ENCODE peak calls at places on chromosome 3, in seven cellular contexts. A is left ventricle myocardium inferior, Q is heart left ventricle, U is mesendoderm, P is H1, C is colonic mucosa, V is kidney. F is an unnamed sample. For H3K4me1, the result is how much of the 10 kb centered on the place peaks cover.

GRCh38 chr3:125357032-125357658 is 18.0 kb downstream of the ZNF148 start:
- DNase-seq in C (peak), V (peak), A (peak), Q (peak), P (no peak), U (peak), F (peak)

GRCh38 chr3:126487151-126487771 is 11.6 kb upstream of the ZXDC start:
- DNase-seq in V (peak), P (no peak), C (no peak), U (peak), A (no peak), Q (no peak), F (peak)

GRCh38 chr3:142649996-142650693 is 54.0 kb downstream of the PLS1 start:
- DNase-seq in C (no peak), P (no peak), U (no peak), V (no peak), A (no peak), Q (no peak), F (no peak)

GRCh38 chr3:190546881-190547510 is 33.1 kb downstream of the IL1RAP start:
- DNase-seq in A (no peak), C (no peak), Q (no peak), P (no peak), U (no peak), V (no peak), F (no peak)

GRCh38 chr3:16402451-16402850 is 111.0 kb downstream of the RFTN1 start:
- DNase-seq in Q (no peak), U (no peak), P (no peak), A (no peak), V (no peak), C (no peak), F (no peak)

GRCh38 chr3:141115752-141116541 is 64.8 kb downstream of the SPSB4 start:
- DNase-seq in Q (no peak), A (no peak), V (no peak), C (no peak), U (no peak), P (no peak), F (no peak)

GRCh38 chr3:136070953-136071949 is 105.7 kb downstream of the PPP2R3A start:
- DNase-seq in C (no peak), U (peak), V (peak), A (peak), P (no peak), Q (peak), F (peak)

GRCh38 chr3:133384331-133385027 is 15.4 kb upstream of the BFSP2 start:
- DNase-seq in A (peak), P (peak), C (peak), U (peak), V (no peak), Q (peak), F (peak)

GRCh38 chr3:148232409-148232808 is 465.3 kb upstream of the AGTR1 start:
- DNase-seq in A (no peak), C (no peak), V (no peak), Q (no peak), U (no peak), P (no peak), F (no peak)

GRCh38 chr3:115084686-115085085 is 62.4 kb downstream of the ZBTB20 start:
- DNase-seq in P (no peak), A (no peak), C (no peak), U (no peak), Q (no peak), V (no peak), F (no peak)

GRCh38 chr3:14806641-14807263 is 12.0 kb upstream of the FGD5 start:
- DNase-seq in A (no peak), P (no peak), Q (peak), U (no peak), C (no peak), V (no peak), F (no peak)

GRCh38 chr3:14143826-14144225 is 19.0 kb downstream of the TMEM43 start:
- DNase-seq in Q (no peak), V (peak), P (no peak), U (peak), C (no peak), A (no peak), F (peak)

GRCh38 chr3:50270422-50270831 is 1.5 kb downstream of the SEMA3B start:
- DNase-seq in C (no peak), U (no peak), Q (no peak), P (no peak), A (no peak), V (no peak), F (no peak)

GRCh38 chr3:106007512-106007911 is 138.7 kb upstream of the CBLB start:
- DNase-seq in V (no peak), P (no peak), A (no peak), C (no peak), U (peak), Q (no peak), F (no peak)

GRCh38 chr3:13041113-13041776 is 32.0 kb downstream of the IQSEC1 start:
- DNase-seq in V (peak), C (no peak), P (no peak), U (no peak), A (no peak), Q (no peak), F (no peak)

GRCh38 chr3:3531476-3531875 is 267.8 kb upstream of the LRRN1 start:
- DNase-seq in U (no peak), Q (no peak), C (no peak), A (no peak), V (no peak), P (no peak), F (no peak)

GRCh38 chr3:19688767-19689166 is 245.2 kb downstream of the EFHB start:
- DNase-seq in U (peak), Q (no peak), A (no peak), P (no peak), V (no peak), C (no peak), F (peak)

GRCh38 chr3:50714953-50715352 is 40.2 kb downstream of the DOCK3 start:
- DNase-seq in P (no peak), U (no peak), A (no peak), C (no peak), Q (no peak), V (no peak), F (peak)

GRCh38 chr3:78912217-78912616 is 855.6 kb downstream of the ROBO1 start:
- DNase-seq in U (no peak), A (no peak), V (no peak), C (no peak), P (no peak), Q (no peak), F (peak)

GRCh38 chr3:123788706-123789105 is 95.4 kb downstream of the MYLK start:
- DNase-seq in U (peak), C (no peak), A (no peak), V (no peak), P (no peak), Q (no peak), F (no peak)

GRCh38 chr3:47688488-47688887 is 93.2 kb downstream of the SMARCC1 start:
- DNase-seq in V (no peak), A (no peak), Q (no peak), P (no peak), U (no peak), C (no peak), F (no peak)

GRCh38 chr3:46496745-46497555 is 826 bp upstream of the RTP3 start:
- DNase-seq in A (no peak), C (peak), U (peak), P (peak), V (no peak), Q (no peak), F (peak)

GRCh38 chr3:142962520-142963265 is 781 bp downstream of the PAQR9 start:
- DNase-seq in C (no peak), V (peak), A (no peak), Q (peak), U (peak), P (no peak), F (no peak)

GRCh38 chr3:125033135-125033534 is 22.7 kb downstream of the HEG1 start:
- DNase-seq in V (no peak), Q (no peak), A (no peak), U (no peak), P (no peak), C (no peak), F (no peak)

GRCh38 chr3:117254990-117255389 is 545.4 kb downstream of the TUSC7 start:
- DNase-seq in A (no peak), C (no peak), U (no peak), P (no peak), Q (no peak), V (no peak), F (no peak)

GRCh38 chr3:164377466-164377865 is 700.8 kb downstream of the SI start:
- DNase-seq in V (no peak), C (no peak), U (no peak), P (no peak), A (no peak), Q (no peak), F (no peak)

GRCh38 chr3:137121704-137122314 is 164.0 kb downstream of the IL20RB start:
- DNase-seq in Q (peak), U (peak), V (no peak), C (peak), A (no peak), P (no peak), F (peak)

GRCh38 chr3:20099020-20099539 is 58.8 kb downstream of the KAT2B start:
- DNase-seq in Q (no peak), V (no peak), P (no peak), C (no peak), U (no peak), A (no peak), F (no peak)

GRCh38 chr3:29826712-29827111 is 545.8 kb downstream of the RBMS3 start:
- DNase-seq in V (no peak), Q (no peak), U (no peak), C (no peak), A (no peak), P (no peak), F (no peak)
- H3K4me1 ChIP-seq in V (under half), Q (under half), U (under half), C (under half), A (under half), P (under half), F (under half)

GRCh38 chr3:127532561-127533203 is 57.9 kb downstream of the TPRA1 start:
- DNase-seq in C (peak), Q (no peak), A (no peak), U (no peak), V (no peak), P (no peak), F (no peak)

GRCh38 chr3:127535106-127535785 is 55.3 kb downstream of the TPRA1 start:
- DNase-seq in Q (no peak), C (no peak), V (no peak), P (no peak), A (no peak), U (no peak), F (no peak)

GRCh38 chr3:127534161-127534451 is 56.4 kb downstream of the TPRA1 start:
- DNase-seq in Q (no peak), C (no peak), V (no peak), A (no peak), U (no peak), P (no peak), F (no peak)

GRCh38 chr3:127535901-127536817 is 54.4 kb downstream of the TPRA1 start:
- DNase-seq in V (no peak), U (no peak), P (no peak), A (no peak), C (no peak), Q (no peak), F (no peak)

DNA sequence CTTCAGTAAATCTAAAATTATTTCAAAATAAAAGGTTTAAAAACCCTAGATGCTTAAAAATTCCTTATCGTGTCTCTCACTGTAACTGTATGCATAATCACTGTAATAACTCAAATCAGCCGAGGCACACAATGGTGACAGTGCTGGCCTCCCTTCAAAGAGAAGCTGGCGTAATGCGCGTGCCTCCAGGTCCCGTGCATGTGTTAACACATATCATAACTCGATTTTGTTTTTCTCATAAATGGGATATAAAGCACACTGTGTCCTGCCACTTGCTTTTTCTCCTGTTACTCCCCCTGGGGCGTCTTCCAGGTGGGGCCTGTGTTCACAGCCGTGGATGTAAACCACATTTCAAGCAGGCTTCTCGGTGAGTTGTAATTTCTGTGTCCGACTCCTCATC is 56.0 kb downstream of the TPRA1 start:
- DNase-seq in U (no peak), Q (no peak), V (no peak), A (no peak), C (no peak), P (no peak), F (no peak)
- H3K4me3 ChIP-seq in U (no peak), Q (no peak), V (no peak), A (no peak), C (no peak), P (no peak), F (no peak)

GRCh38 chr3:155745795-155746550 is 1.1 kb upstream of the PLCH1 start:
- DNase-seq in A (no peak), U (peak), P (peak), C (peak), V (no peak), Q (no peak), F (peak)
- H3K4me1 ChIP-seq in A (under half), U (under half), P (under half), C (under half), V (under half), Q (under half), F (under half)

GRCh38 chr3:195208631-195209030 is 62.3 kb downstream of the XXYLT1 start:
- DNase-seq in U (peak), A (no peak), Q (no peak), V (no peak), P (no peak), C (peak), F (no peak)

GRCh38 chr3:195207731-195208130 is 63.2 kb downstream of the XXYLT1 start:
- DNase-seq in P (no peak), A (no peak), Q (no peak), C (peak), U (no peak), V (no peak), F (peak)

GRCh38 chr3:195209836-195210551 is 61.0 kb downstream of the XXYLT1 start:
- DNase-seq in A (peak), U (no peak), Q (peak), V (peak), C (peak), P (no peak), F (no peak)

GRCh38 chr3:195208183-195208582 is 62.8 kb downstream of the XXYLT1 start:
- DNase-seq in A (no peak), P (no peak), C (peak), U (no peak), V (no peak), Q (no peak), F (no peak)

GRCh38 chr3:195209083-195209835 is 61.7 kb downstream of the XXYLT1 start:
- DNase-seq in P (no peak), U (no peak), C (peak), V (no peak), A (no peak), Q (peak), F (no peak)
- H3K4me3 ChIP-seq in P (no peak), U (no peak), C (no peak), V (no peak), A (peak), Q (no peak), F (no peak)

GRCh38 chr3:177318559-177318958 is 121.3 kb upstream of the TBL1XR1 start:
- DNase-seq in A (no peak), Q (no peak), V (no peak), P (no peak), U (no peak), C (no peak), F (no peak)
- H3K4me1 ChIP-seq in A (under half), Q (under half), V (under half), P (under half), U (under half), C (under half), F (under half)

DNA sequence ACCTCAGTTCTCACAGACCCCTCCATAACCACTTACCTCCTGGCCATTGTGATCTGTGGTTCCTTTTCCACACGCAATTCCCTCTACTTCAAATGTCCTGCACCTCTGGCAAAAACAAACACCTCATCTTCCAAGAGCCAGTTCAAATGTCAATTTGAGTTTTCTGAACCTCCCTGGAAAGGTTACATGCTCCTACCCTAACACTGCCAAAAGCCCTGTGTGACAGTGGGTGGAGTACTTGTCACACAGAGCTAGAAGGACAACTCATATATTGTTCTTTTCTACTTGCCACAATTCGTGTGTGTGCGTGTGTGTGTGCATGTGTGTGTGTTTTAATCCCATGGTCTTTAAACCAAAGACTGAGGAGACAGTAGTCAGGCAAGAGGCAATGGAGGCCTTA is 331.8 kb upstream of the ARHGEF26 start:
- DNase-seq in U (no peak), A (no peak), P (no peak), V (no peak), C (no peak), Q (no peak), F (no peak)
- H3K4me3 ChIP-seq in U (no peak), A (no peak), P (no peak), V (no peak), C (no peak), Q (no peak), F (no peak)